ENCODE peak calls at places on chromosomes 7 and 10, in eight cellular contexts. One of them, this sample, is unnamed.

GRCh38 chr7:138243430-138243829 is 167.2 kb downstream of the AKR1D1 start:
- DNase-seq in lung microvascular endothelial cell: no peak
- DNase-seq in effector CD4-positive, alpha-beta T cell: no peak
- DNase-seq in T-helper 9 cell: no peak
- DNase-seq in GDM1: no peak
- DNase-seq in ELR: peak
- DNase-seq in activated CD8-positive, alpha-beta memory T cell treated with anti-CD3 and anti-CD28 coated beads, Interleukin-2, amount 50 U/mL, for 48 hours: no peak
- DNase-seq in A172: peak
- DNase-seq in this sample: no peak

GRCh38 chr7:76397409-76398183 is 11.9 kb downstream of the SSC4D start:
- DNase-seq in effector CD4-positive, alpha-beta T cell: peak
- DNase-seq in T-helper 9 cell: peak
- DNase-seq in ELR: peak
- DNase-seq in GDM1: peak
- DNase-seq in lung microvascular endothelial cell: peak
- DNase-seq in activated CD8-positive, alpha-beta memory T cell treated with anti-CD3 and anti-CD28 coated beads, Interleukin-2, amount 50 U/mL, for 48 hours: peak
- DNase-seq in A172: peak
- DNase-seq in this sample: peak

GRCh38 chr7:2886900-2887299 is 42.8 kb upstream of the GNA12 start:
- DNase-seq in A172: peak
- DNase-seq in T-helper 9 cell: peak
- DNase-seq in lung microvascular endothelial cell: peak
- DNase-seq in effector CD4-positive, alpha-beta T cell: peak
- DNase-seq in GDM1: peak
- DNase-seq in activated CD8-positive, alpha-beta memory T cell treated with anti-CD3 and anti-CD28 coated beads, Interleukin-2, amount 50 U/mL, for 48 hours: no peak
- DNase-seq in ELR: peak
- DNase-seq in this sample: peak

GRCh38 chr10:43166207-43166878 is 28.1 kb downstream of the CSGALNACT2 start:
- DNase-seq in activated CD8-positive, alpha-beta memory T cell treated with anti-CD3 and anti-CD28 coated beads, Interleukin-2, amount 50 U/mL, for 48 hours: no peak
- DNase-seq in effector CD4-positive, alpha-beta T cell: no peak
- DNase-seq in T-helper 9 cell: no peak
- DNase-seq in GDM1: no peak
- DNase-seq in lung microvascular endothelial cell: no peak
- DNase-seq in ELR: peak
- DNase-seq in A172: no peak
- DNase-seq in this sample: no peak

GRCh38 chr10:87691515-87692070 is 31.9 kb downstream of the PAPSS2 start:
- DNase-seq in effector CD4-positive, alpha-beta T cell: no peak
- DNase-seq in activated CD8-positive, alpha-beta memory T cell treated with anti-CD3 and anti-CD28 coated beads, Interleukin-2, amount 50 U/mL, for 48 hours: no peak
- DNase-seq in T-helper 9 cell: no peak
- DNase-seq in GDM1: peak
- DNase-seq in lung microvascular endothelial cell: no peak
- DNase-seq in ELR: no peak
- DNase-seq in A172: no peak
- DNase-seq in this sample: no peak

GRCh38 chr7:40604601-40605438 is 470.0 kb downstream of the SUGCT start:
- DNase-seq in T-helper 9 cell: no peak
- DNase-seq in A172: peak
- DNase-seq in ELR: peak
- DNase-seq in GDM1: peak
- DNase-seq in effector CD4-positive, alpha-beta T cell: no peak
- DNase-seq in lung microvascular endothelial cell: peak
- DNase-seq in activated CD8-positive, alpha-beta memory T cell treated with anti-CD3 and anti-CD28 coated beads, Interleukin-2, amount 50 U/mL, for 48 hours: peak
- DNase-seq in this sample: no peak

GRCh38 chr10:13955426-13955825 is 368.7 kb downstream of the PRPF18 start:
- DNase-seq in effector CD4-positive, alpha-beta T cell: no peak
- DNase-seq in lung microvascular endothelial cell: no peak
- DNase-seq in T-helper 9 cell: no peak
- DNase-seq in activated CD8-positive, alpha-beta memory T cell treated with anti-CD3 and anti-CD28 coated beads, Interleukin-2, amount 50 U/mL, for 48 hours: no peak
- DNase-seq in ELR: no peak
- DNase-seq in A172: no peak
- DNase-seq in GDM1: no peak
- DNase-seq in this sample: no peak

GRCh38 chr7:75969182-75969581 is 25.2 kb downstream of the TMEM120A start:
- DNase-seq in T-helper 9 cell: no peak
- DNase-seq in lung microvascular endothelial cell: no peak
- DNase-seq in A172: no peak
- DNase-seq in activated CD8-positive, alpha-beta memory T cell treated with anti-CD3 and anti-CD28 coated beads, Interleukin-2, amount 50 U/mL, for 48 hours: no peak
- DNase-seq in effector CD4-positive, alpha-beta T cell: no peak
- DNase-seq in GDM1: no peak
- DNase-seq in ELR: no peak
- DNase-seq in this sample: no peak

GRCh38 chr7:33921216-33921938 is 16.0 kb downstream of the BMPER start:
- DNase-seq in ELR: no peak
- DNase-seq in effector CD4-positive, alpha-beta T cell: no peak
- DNase-seq in GDM1: no peak
- DNase-seq in lung microvascular endothelial cell: no peak
- DNase-seq in activated CD8-positive, alpha-beta memory T cell treated with anti-CD3 and anti-CD28 coated beads, Interleukin-2, amount 50 U/mL, for 48 hours: no peak
- DNase-seq in A172: no peak
- DNase-seq in T-helper 9 cell: no peak
- DNase-seq in this sample: no peak

GRCh38 chr7:125678771-125679170 is 749.1 kb upstream of the POT1 start:
- DNase-seq in effector CD4-positive, alpha-beta T cell: no peak
- DNase-seq in lung microvascular endothelial cell: no peak
- DNase-seq in T-helper 9 cell: no peak
- DNase-seq in A172: no peak
- DNase-seq in ELR: no peak
- DNase-seq in activated CD8-positive, alpha-beta memory T cell treated with anti-CD3 and anti-CD28 coated beads, Interleukin-2, amount 50 U/mL, for 48 hours: no peak
- DNase-seq in GDM1: no peak
- DNase-seq in this sample: no peak

GRCh38 chr10:24374134-24374915 is 165.4 kb downstream of the KIAA1217 start:
- DNase-seq in GDM1: no peak
- DNase-seq in A172: peak
- DNase-seq in ELR: peak
- DNase-seq in effector CD4-positive, alpha-beta T cell: no peak
- DNase-seq in lung microvascular endothelial cell: no peak
- DNase-seq in T-helper 9 cell: no peak
- DNase-seq in activated CD8-positive, alpha-beta memory T cell treated with anti-CD3 and anti-CD28 coated beads, Interleukin-2, amount 50 U/mL, for 48 hours: no peak
- DNase-seq in this sample: peak

GRCh38 chr10:2037966-2038493 is 300.7 kb upstream of the ADARB2 start:
- DNase-seq in ELR: no peak
- DNase-seq in activated CD8-positive, alpha-beta memory T cell treated with anti-CD3 and anti-CD28 coated beads, Interleukin-2, amount 50 U/mL, for 48 hours: no peak
- DNase-seq in effector CD4-positive, alpha-beta T cell: no peak
- DNase-seq in T-helper 9 cell: no peak
- DNase-seq in lung microvascular endothelial cell: no peak
- DNase-seq in GDM1: peak
- DNase-seq in A172: no peak
- DNase-seq in this sample: no peak

GRCh38 chr7:22782616-22783232 is 39.9 kb downstream of the TOMM7 start:
- DNase-seq in effector CD4-positive, alpha-beta T cell: peak
- DNase-seq in GDM1: peak
- DNase-seq in lung microvascular endothelial cell: peak
- DNase-seq in T-helper 9 cell: peak
- DNase-seq in ELR: peak
- DNase-seq in A172: peak
- DNase-seq in activated CD8-positive, alpha-beta memory T cell treated with anti-CD3 and anti-CD28 coated beads, Interleukin-2, amount 50 U/mL, for 48 hours: peak
- DNase-seq in this sample: no peak